ENCODE peak calls at places on chromosomes 3 and 15, in seven cellular contexts. E is GM23338, X is SK-N-SH, J is HCT116, F is HepG2, W is sigmoid colon, T is upper lobe of left lung. O is an unnamed sample.

GRCh38 chr3:11583226-11583625 is 60.5 kb downstream of the VGLL4 start:
- DNase-seq in J (no peak), W (no peak), F (no peak), X (no peak), E (no peak), T (no peak), O (no peak)

GRCh38 chr3:126347543-126348161 is 9.6 kb downstream of the KLF15 start:
- DNase-seq in W (peak), F (no peak), E (no peak), J (no peak), T (no peak), X (no peak), O (no peak)

GRCh38 chr3:183927059-183927458 is 42.4 kb upstream of the PARL start:
- DNase-seq in T (no peak), W (no peak), E (no peak), F (no peak), X (no peak), J (no peak), O (no peak)

GRCh38 chr15:59002418-59002859 is 15.0 kb downstream of the RNF111 start:
- DNase-seq in T (no peak), F (no peak), X (no peak), E (no peak), J (no peak), W (no peak), O (peak)

GRCh38 chr15:68186671-68187397 is 18.3 kb downstream of the CALML4 start:
- DNase-seq in X (no peak), E (no peak), J (no peak), F (no peak), T (no peak), W (no peak), O (no peak)

GRCh38 chr3:37054370-37054769 is 61.1 kb downstream of the MLH1 start:
- DNase-seq in X (no peak), E (no peak), T (no peak), W (no peak), F (no peak), J (peak), O (no peak)

GRCh38 chr3:59480486-59480995 is 430.7 kb upstream of the CFAP20DC start:
- DNase-seq in W (no peak), E (no peak), T (no peak), F (no peak), X (no peak), J (no peak), O (no peak)

GRCh38 chr15:56052389-56053045 is 59.1 kb upstream of the NEDD4 start:
- DNase-seq in E (peak), X (peak), T (no peak), W (no peak), J (peak), F (peak), O (peak)

GRCh38 chr3:100040846-100041245 is 73.5 kb downstream of the FILIP1L start:
- DNase-seq in E (no peak), X (no peak), W (no peak), F (no peak), T (no peak), J (no peak), O (no peak)

GRCh38 chr3:31634485-31634884 is 101.8 kb downstream of the STT3B start:
- DNase-seq in E (no peak), W (no peak), T (no peak), X (peak), J (no peak), F (no peak), O (no peak)

GRCh38 chr15:45111390-45112142 is 2.4 kb downstream of the DUOX2 start:
- DNase-seq in F (no peak), W (no peak), J (no peak), X (peak), T (peak), E (peak), O (no peak)

GRCh38 chr3:10551821-10552630 is 46.6 kb upstream of the ATP2B2 start:
- DNase-seq in W (peak), X (no peak), T (peak), F (no peak), E (no peak), J (peak), O (peak)

GRCh38 chr15:55588070-55588817 is at the start of gene PYGO1:
- DNase-seq in F (peak), X (peak), E (peak), T (peak), J (no peak), W (peak), O (peak)

GRCh38 chr15:22902578-22902977 is 64.1 kb downstream of the NIPA2 start:
- DNase-seq in E (peak), T (no peak), J (no peak), W (no peak), F (no peak), X (no peak), O (no peak)

GRCh38 chr15:78084359-78084750 is 6.8 kb upstream of the TBC1D2B start:
- DNase-seq in F (no peak), J (no peak), W (peak), T (peak), E (no peak), X (peak), O (no peak)

GRCh38 chr3:62255758-62256157 is 117.6 kb downstream of the FEZF2 start:
- DNase-seq in X (no peak), J (no peak), F (no peak), T (no peak), E (no peak), W (no peak), O (no peak)

GRCh38 chr3:128487813-128488635 is 5.0 kb downstream of the GATA2 start:
- DNase-seq in W (peak), J (peak), E (peak), F (peak), X (peak), T (peak), O (peak)

GRCh38 chr3:10379961-10380360 is 59.0 kb upstream of the SEC13 start:
- DNase-seq in T (no peak), E (no peak), X (no peak), J (no peak), W (no peak), F (no peak), O (no peak)

GRCh38 chr15:69996321-69996720 is 101.4 kb downstream of the TLE3 start:
- DNase-seq in T (no peak), J (no peak), X (peak), E (no peak), F (no peak), W (no peak), O (no peak)

GRCh38 chr15:70483513-70483912 is 279.8 kb downstream of the UACA start:
- DNase-seq in X (no peak), T (no peak), J (no peak), E (no peak), W (no peak), F (no peak), O (no peak)

GRCh38 chr3:46953265-46954010 is 23.1 kb downstream of the CCDC12 start:
- DNase-seq in J (no peak), W (no peak), E (no peak), F (no peak), T (no peak), X (no peak), O (peak)

GRCh38 chr3:2614578-2614977 is 495.6 kb downstream of the IL5RA start:
- DNase-seq in J (no peak), X (no peak), F (no peak), E (no peak), W (no peak), T (no peak), O (no peak)

GRCh38 chr3:14455571-14456317 is 53.3 kb downstream of the SLC6A6 start:
- DNase-seq in T (no peak), J (no peak), X (no peak), W (no peak), E (no peak), F (no peak), O (no peak)

GRCh38 chr15:96038650-96039049 is 291.9 kb upstream of the NR2F2 start:
- DNase-seq in J (no peak), T (no peak), F (no peak), W (no peak), E (no peak), X (no peak), O (no peak)

GRCh38 chr15:68733666-68734065 is 87.0 kb downstream of the ANP32A start:
- DNase-seq in X (no peak), T (no peak), J (no peak), F (no peak), W (peak), E (no peak), O (no peak)

GRCh38 chr3:22450785-22451400 is 699.9 kb upstream of the ZNF385D start:
- DNase-seq in T (no peak), X (peak), F (no peak), J (no peak), E (no peak), W (no peak), O (peak)

GRCh38 chr15:98308117-98308516 is 340.2 kb upstream of the IGF1R start:
- DNase-seq in F (no peak), W (no peak), E (peak), T (no peak), X (no peak), J (no peak), O (no peak)

GRCh38 chr3:52574056-52574965 is 37.9 kb downstream of the UQCC5 start:
- DNase-seq in X (no peak), F (no peak), T (no peak), W (no peak), E (no peak), J (no peak), O (no peak)

DNA sequence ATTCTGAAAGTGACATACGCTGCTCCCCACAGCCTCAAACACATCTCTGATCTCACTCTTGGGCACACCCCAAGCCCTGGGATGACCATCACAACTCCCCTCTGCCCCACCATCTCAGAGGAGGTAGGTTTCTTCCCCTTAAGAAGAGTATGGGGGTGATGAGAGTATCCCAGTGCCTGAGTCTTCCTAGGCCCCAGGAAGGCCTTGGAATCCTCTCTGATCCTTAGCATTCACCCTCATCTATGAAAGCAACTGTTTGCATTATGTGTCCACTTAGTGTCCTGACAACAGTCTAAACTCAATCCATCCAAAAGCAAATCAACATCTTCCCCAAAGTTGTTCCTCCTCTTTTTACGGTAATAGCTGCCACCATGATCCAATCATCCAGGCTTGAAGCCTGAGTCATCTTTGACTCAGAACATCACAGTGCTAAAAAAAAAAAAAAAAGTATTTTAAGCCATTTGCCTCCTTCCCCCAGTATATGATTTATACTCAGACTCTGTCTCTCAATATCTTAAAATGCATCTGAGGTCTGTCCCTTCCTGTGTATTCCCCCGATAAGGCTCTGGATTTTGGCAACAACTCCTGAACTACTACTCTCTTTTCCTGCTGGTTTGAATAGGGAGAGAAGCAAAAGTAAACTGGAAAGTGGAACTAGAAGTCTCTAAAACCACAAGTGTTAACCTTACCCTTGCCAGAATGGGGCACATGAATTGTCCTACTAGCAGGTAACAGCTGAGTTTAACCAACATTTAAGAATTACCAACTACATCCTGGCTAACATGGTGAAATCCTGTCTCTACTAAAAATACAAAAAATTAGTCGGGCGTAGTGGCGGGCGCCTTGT is 22.5 kb downstream of the POPDC2 start:
- DNase-seq in E (no peak), F (no peak), J (no peak), X (peak), W (no peak), T (no peak), O (peak)
- TF ChIP-seq POLR2AphosphoS5 in E (no peak), F (no peak), J (no peak), X (peak), W (peak), T (peak), O (no peak)

DNA sequence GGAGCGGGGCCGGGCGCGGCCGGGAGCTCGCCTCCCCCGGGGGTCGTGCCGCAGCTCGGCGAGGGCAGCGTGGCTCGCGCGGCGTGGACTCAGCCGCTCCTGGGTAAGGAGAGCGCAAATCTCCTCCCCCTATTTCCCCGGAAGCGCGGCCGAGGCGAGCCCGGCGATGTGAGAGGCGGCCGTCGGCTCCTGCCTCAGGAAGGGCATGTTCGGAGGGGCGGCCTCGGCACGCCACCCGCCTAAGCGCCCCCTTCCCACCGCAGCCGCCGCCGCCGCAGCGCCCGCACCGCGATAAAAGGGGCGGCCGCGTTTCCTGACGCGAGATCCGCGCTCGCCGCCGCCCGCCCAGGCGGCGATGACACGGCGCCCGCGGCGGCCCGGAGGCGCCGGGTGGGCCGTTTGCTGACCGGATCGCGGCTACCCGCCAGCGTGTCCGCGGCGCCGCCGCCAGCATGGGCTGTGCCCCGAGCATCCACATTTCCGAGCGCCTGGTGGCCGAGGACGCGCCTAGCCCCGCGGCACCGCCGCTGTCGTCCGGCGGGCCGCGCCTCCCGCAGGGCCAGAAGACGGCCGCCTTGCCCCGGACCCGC is at the start of gene PDE8A:
- DNase-seq in X (peak), W (peak), T (peak), E (peak), J (no peak), F (no peak), O (peak)
- TF ChIP-seq POLR2AphosphoS5 in X (no peak), W (no peak), T (no peak), E (no peak), J (no peak), F (no peak), O (no peak)

DNA sequence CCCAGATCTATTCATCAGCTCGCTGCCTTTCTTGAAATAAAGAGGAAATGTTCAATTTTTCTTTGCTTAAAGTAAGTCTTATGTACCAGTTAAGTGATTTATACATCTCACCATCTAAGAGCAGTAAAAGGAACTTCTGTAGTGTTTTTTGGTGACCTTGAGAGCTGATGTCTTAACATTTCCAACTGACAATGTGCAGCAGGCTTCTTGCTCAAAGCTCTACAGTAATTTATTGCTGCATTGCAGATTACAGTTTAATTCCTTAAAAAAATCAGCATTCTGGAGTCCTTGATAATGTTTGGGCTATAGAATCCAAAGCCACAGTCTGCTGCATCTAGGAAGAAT is 61.6 kb downstream of the DIPK2A start:
- DNase-seq in W (no peak), J (no peak), X (no peak), T (no peak), E (no peak), F (no peak), O (no peak)
- TF ChIP-seq POLR2AphosphoS5 in W (no peak), J (no peak), X (no peak), T (no peak), E (no peak), F (no peak), O (no peak)

GRCh38 chr15:93466380-93466779 is 377.4 kb upstream of the RGMA start:
- DNase-seq in T (no peak), F (no peak), W (no peak), E (no peak), J (no peak), X (no peak), O (no peak)
- TF ChIP-seq POLR2AphosphoS5 in T (no peak), F (no peak), W (no peak), E (no peak), J (no peak), X (no peak), O (no peak)